ENCODE peak calls at places on chromosomes 13 and 19, in nine cellular contexts. P is CD8-positive, alpha-beta T cell; U is IMR-90; D is astrocyte; E is upper lobe of left lung; B is body of pancreas; M is CD8-positive, alpha-beta memory T cell; W is A673; I is cardiac muscle cell. A is an unnamed sample. For H3K4me1 and H3K9me3, the result is how much of the 10 kb centered on the place peaks cover.

GRCh38 chr19:29809795-29810503 is 1.8 kb upstream of the CCNE1 start:
- DNase-seq in P (no peak), U (no peak), D (no peak), E (no peak), B (no peak), M (no peak), W (no peak), I (no peak), A (no peak)

GRCh38 chr13:106373304-106373988 is 162.0 kb downstream of the EFNB2 start:
- DNase-seq in P (no peak), U (no peak), D (no peak), E (no peak), B (no peak), M (no peak), W (peak), I (peak), A (no peak)

GRCh38 chr19:10168386-10168948 is 26.3 kb downstream of the DNMT1 start:
- DNase-seq in P (no peak), U (peak), D (no peak), E (no peak), B (no peak), M (no peak), W (no peak), I (no peak), A (no peak)

GRCh38 chr13:32314271-32314967 is 744 bp downstream of the ZAR1L start:
- DNase-seq in P (no peak), U (no peak), D (no peak), E (peak), B (no peak), M (no peak), W (no peak), I (no peak), A (no peak)

GRCh38 chr19:39413269-39413902 is 917 bp downstream of the PLEKHG2 start:
- DNase-seq in P (no peak), U (peak), D (no peak), E (peak), B (peak), M (peak), W (peak), I (peak), A (no peak)

GRCh38 chr19:28606269-28607032 is 606.5 kb downstream of the UQCRFS1 start:
- DNase-seq in P (no peak), U (no peak), D (no peak), E (no peak), B (no peak), M (no peak), W (no peak), I (no peak), A (no peak)

GRCh38 chr19:6010107-6010506 is 32.2 kb upstream of the RANBP3 start:
- DNase-seq in P (no peak), U (no peak), D (no peak), E (no peak), B (no peak), M (peak), W (no peak), I (no peak), A (no peak)

GRCh38 chr19:43470288-43470687 is 4.9 kb upstream of the LYPD3 start:
- DNase-seq in P (peak), U (peak), D (peak), E (no peak), B (no peak), M (no peak), W (no peak), I (peak), A (peak)

GRCh38 chr19:35557539-35558399 is 5.7 kb downstream of the ATP4A start:
- DNase-seq in P (peak), U (peak), D (peak), E (peak), B (peak), M (no peak), W (peak), I (peak), A (peak)
- H3K4me3 ChIP-seq in P (peak), U (peak), D (peak), E (no peak), B (peak), M (no peak), W (peak), I (peak), A (peak)

GRCh38 chr19:46868444-46868843 is 7.6 kb downstream of the ARHGAP35 start:
- DNase-seq in P (no peak), U (no peak), D (no peak), E (no peak), B (no peak), M (no peak), W (no peak), I (no peak), A (no peak)
- H3K4me1 ChIP-seq in P (under half), U (under half), D (under half), E (under half), B (under half), M (under half), W (under half), I (under half), A (half or more)

GRCh38 chr13:74978596-74978995 is 503.4 kb downstream of the TBC1D4 start:
- DNase-seq in P (no peak), U (no peak), D (no peak), E (no peak), B (no peak), M (no peak), W (no peak), I (no peak), A (no peak)
- H3K9me3 ChIP-seq in P (under half), U (under half), D (under half), E (under half), B (under half), M (under half), W (under half), I (under half), A (under half)

GRCh38 chr13:50152655-50153309 is 137.5 kb downstream of the KCNRG start:
- DNase-seq in P (no peak), U (no peak), D (no peak), E (no peak), B (no peak), M (no peak), W (no peak), I (no peak), A (peak)
- H3K4me3 ChIP-seq in P (no peak), U (no peak), D (no peak), E (no peak), B (no peak), M (peak), W (no peak), I (no peak), A (peak)

DNA sequence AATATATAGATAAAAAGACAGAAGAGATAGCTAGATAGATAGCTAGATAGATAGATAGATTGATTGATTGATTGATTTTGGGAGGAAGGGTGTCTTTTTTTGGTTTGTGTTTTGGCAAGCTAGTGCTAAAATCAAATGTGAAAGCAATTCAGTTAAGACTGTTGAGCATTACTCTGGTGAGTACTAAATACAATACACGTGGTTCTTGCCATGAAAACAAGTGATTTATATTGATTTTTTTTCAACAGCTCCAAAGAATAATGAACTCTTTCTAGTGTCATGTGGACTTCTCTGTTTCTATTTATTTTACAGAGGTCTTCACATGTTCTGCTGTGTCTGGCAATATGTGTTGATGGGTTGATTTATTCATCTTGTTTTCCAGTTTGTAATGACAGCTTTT is 172.0 kb downstream of the POU4F1 start:
- DNase-seq in P (no peak), U (no peak), D (no peak), E (no peak), B (no peak), M (no peak), W (no peak), I (no peak), A (no peak)
- H3K4me1 ChIP-seq in P (under half), U (under half), D (under half), E (under half), B (under half), M (under half), W (under half), I (under half), A (under half)

DNA sequence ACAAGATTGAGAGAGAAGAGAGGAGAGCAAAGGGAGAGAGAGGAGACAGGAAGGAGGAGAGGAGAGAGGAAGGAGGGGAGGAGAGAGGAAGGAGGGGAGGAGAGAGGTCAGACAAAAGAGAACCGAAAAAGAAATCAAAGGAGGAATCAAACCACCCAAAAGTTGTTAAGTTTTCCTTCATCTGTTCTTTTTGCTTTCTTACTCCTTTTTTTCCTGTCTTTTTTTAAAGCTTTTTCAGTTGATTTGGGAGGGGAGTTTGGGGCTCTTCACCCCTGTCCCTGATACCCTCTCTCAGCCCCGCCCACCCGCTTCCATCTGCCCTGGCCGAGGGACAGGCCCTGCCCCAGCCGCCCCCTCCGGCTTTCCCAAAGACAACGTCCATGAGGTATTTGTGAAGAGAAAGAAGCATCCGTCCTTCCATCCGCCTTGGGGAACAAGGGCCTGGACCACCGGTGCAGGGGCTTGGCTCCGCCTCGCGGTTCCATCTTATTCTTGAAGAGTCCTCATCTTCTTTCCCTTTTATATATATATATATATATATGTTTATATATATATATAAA is 13.3 kb downstream of the ZNF574 start:
- DNase-seq in P (no peak), U (no peak), D (no peak), E (no peak), B (no peak), M (no peak), W (no peak), I (no peak), A (no peak)
- H3K9me3 ChIP-seq in P (under half), U (under half), D (under half), E (under half), B (under half), M (under half), W (under half), I (under half), A (under half)

GRCh38 chr19:54574527-54575056 is 1.0 kb downstream of the LILRA2 start:
- DNase-seq in P (no peak), U (no peak), D (no peak), E (no peak), B (no peak), M (no peak), W (no peak), I (no peak), A (no peak)
- H3K4me3 ChIP-seq in P (no peak), U (no peak), D (no peak), E (no peak), B (no peak), M (no peak), W (no peak), I (no peak), A (no peak)